ENCODE peak calls at places on chromosomes 7 and 10, in seven cellular contexts. One of them, this sample, is unnamed. For H3K36me3, the result is how much of the 10 kb centered on the place peaks cover.

GRCh38 chr7:19061331-19061730 is 56.1 kb downstream of the TWIST1 start:
- DNase-seq in heart left ventricle: no peak
- DNase-seq in lower lobe of right lung: no peak
- DNase-seq in GM23248: peak
- DNase-seq in hepatocyte: no peak
- DNase-seq in PC-9: peak
- DNase-seq in body of pancreas: no peak
- DNase-seq in this sample: no peak

GRCh38 chr10:105139363-105139762 is 498.3 kb downstream of the SORCS3 start:
- DNase-seq in heart left ventricle: no peak
- DNase-seq in lower lobe of right lung: no peak
- DNase-seq in GM23248: no peak
- DNase-seq in hepatocyte: no peak
- DNase-seq in PC-9: no peak
- DNase-seq in body of pancreas: peak
- DNase-seq in this sample: no peak

GRCh38 chr7:55427800-55428199 is 62.7 kb downstream of the LANCL2 start:
- DNase-seq in heart left ventricle: no peak
- DNase-seq in lower lobe of right lung: no peak
- DNase-seq in GM23248: no peak
- DNase-seq in hepatocyte: no peak
- DNase-seq in PC-9: no peak
- DNase-seq in body of pancreas: no peak
- DNase-seq in this sample: no peak

GRCh38 chr7:73443543-73444255 is 10.1 kb downstream of the FZD9 start:
- DNase-seq in heart left ventricle: no peak
- DNase-seq in lower lobe of right lung: no peak
- DNase-seq in GM23248: no peak
- DNase-seq in hepatocyte: no peak
- DNase-seq in PC-9: no peak
- DNase-seq in body of pancreas: no peak
- DNase-seq in this sample: no peak

GRCh38 chr10:64430690-64431323 is 909.6 kb downstream of the REEP3 start:
- DNase-seq in heart left ventricle: no peak
- DNase-seq in lower lobe of right lung: no peak
- DNase-seq in GM23248: no peak
- DNase-seq in hepatocyte: peak
- DNase-seq in PC-9: no peak
- DNase-seq in body of pancreas: peak
- DNase-seq in this sample: peak

GRCh38 chr7:113775401-113775800 is 143.4 kb downstream of the PPP1R3A start:
- DNase-seq in heart left ventricle: no peak
- DNase-seq in lower lobe of right lung: no peak
- DNase-seq in GM23248: no peak
- DNase-seq in hepatocyte: no peak
- DNase-seq in PC-9: no peak
- DNase-seq in body of pancreas: no peak
- DNase-seq in this sample: no peak

GRCh38 chr10:3850999-3851937 is 66.3 kb upstream of the KLF6 start:
- DNase-seq in heart left ventricle: no peak
- DNase-seq in lower lobe of right lung: no peak
- DNase-seq in GM23248: peak
- DNase-seq in hepatocyte: peak
- DNase-seq in PC-9: peak
- DNase-seq in body of pancreas: peak
- DNase-seq in this sample: peak

GRCh38 chr7:141073173-141073640 is 657 bp upstream of the TMEM178B start:
- DNase-seq in heart left ventricle: peak
- DNase-seq in lower lobe of right lung: no peak
- DNase-seq in GM23248: peak
- DNase-seq in hepatocyte: peak
- DNase-seq in PC-9: no peak
- DNase-seq in body of pancreas: peak
- DNase-seq in this sample: no peak

GRCh38 chr10:99730026-99730425 is 1.9 kb downstream of the COX15 start:
- DNase-seq in heart left ventricle: no peak
- DNase-seq in lower lobe of right lung: no peak
- DNase-seq in GM23248: peak
- DNase-seq in hepatocyte: peak
- DNase-seq in PC-9: no peak
- DNase-seq in body of pancreas: no peak
- DNase-seq in this sample: peak

GRCh38 chr10:58998924-58999713 is 177.3 kb upstream of the PHYHIPL start:
- DNase-seq in heart left ventricle: peak
- DNase-seq in lower lobe of right lung: no peak
- DNase-seq in GM23248: no peak
- DNase-seq in hepatocyte: no peak
- DNase-seq in PC-9: no peak
- DNase-seq in body of pancreas: peak
- DNase-seq in this sample: no peak

GRCh38 chr10:124339119-124339807 is 79.5 kb downstream of the OAT start:
- DNase-seq in heart left ventricle: no peak
- DNase-seq in lower lobe of right lung: no peak
- DNase-seq in GM23248: no peak
- DNase-seq in hepatocyte: no peak
- DNase-seq in PC-9: no peak
- DNase-seq in body of pancreas: no peak
- DNase-seq in this sample: no peak

GRCh38 chr7:39130304-39130703 is 152.6 kb downstream of the POU6F2 start:
- DNase-seq in heart left ventricle: no peak
- DNase-seq in lower lobe of right lung: no peak
- DNase-seq in GM23248: no peak
- DNase-seq in hepatocyte: no peak
- DNase-seq in PC-9: no peak
- DNase-seq in body of pancreas: no peak
- DNase-seq in this sample: no peak

GRCh38 chr7:32761451-32762320 is 129.9 kb downstream of the KBTBD2 start:
- DNase-seq in heart left ventricle: no peak
- DNase-seq in lower lobe of right lung: no peak
- DNase-seq in GM23248: peak
- DNase-seq in hepatocyte: no peak
- DNase-seq in PC-9: no peak
- DNase-seq in body of pancreas: no peak
- DNase-seq in this sample: no peak

GRCh38 chr7:71761336-71761735 is 629.4 kb downstream of the GALNT17 start:
- DNase-seq in heart left ventricle: no peak
- DNase-seq in lower lobe of right lung: no peak
- DNase-seq in GM23248: no peak
- DNase-seq in hepatocyte: no peak
- DNase-seq in PC-9: no peak
- DNase-seq in body of pancreas: no peak
- DNase-seq in this sample: no peak

GRCh38 chr7:77980087-77980713 is 181.6 kb downstream of the PHTF2 start:
- DNase-seq in heart left ventricle: no peak
- DNase-seq in lower lobe of right lung: no peak
- DNase-seq in GM23248: no peak
- DNase-seq in hepatocyte: no peak
- DNase-seq in PC-9: no peak
- DNase-seq in body of pancreas: no peak
- DNase-seq in this sample: no peak

GRCh38 chr7:121259826-121260225 is 69.0 kb upstream of the WNT16 start:
- DNase-seq in heart left ventricle: no peak
- DNase-seq in lower lobe of right lung: no peak
- DNase-seq in GM23248: no peak
- DNase-seq in hepatocyte: no peak
- DNase-seq in PC-9: no peak
- DNase-seq in body of pancreas: no peak
- DNase-seq in this sample: no peak

GRCh38 chr7:73483171-73483570 is 38.9 kb downstream of the BAZ1B start:
- DNase-seq in heart left ventricle: no peak
- DNase-seq in lower lobe of right lung: no peak
- DNase-seq in GM23248: no peak
- DNase-seq in hepatocyte: no peak
- DNase-seq in PC-9: no peak
- DNase-seq in body of pancreas: no peak
- DNase-seq in this sample: no peak

GRCh38 chr10:87532696-87533095 is 28.0 kb downstream of the MINPP1 start:
- DNase-seq in heart left ventricle: no peak
- DNase-seq in lower lobe of right lung: no peak
- DNase-seq in GM23248: no peak
- DNase-seq in hepatocyte: no peak
- DNase-seq in PC-9: no peak
- DNase-seq in body of pancreas: no peak
- DNase-seq in this sample: no peak

DNA sequence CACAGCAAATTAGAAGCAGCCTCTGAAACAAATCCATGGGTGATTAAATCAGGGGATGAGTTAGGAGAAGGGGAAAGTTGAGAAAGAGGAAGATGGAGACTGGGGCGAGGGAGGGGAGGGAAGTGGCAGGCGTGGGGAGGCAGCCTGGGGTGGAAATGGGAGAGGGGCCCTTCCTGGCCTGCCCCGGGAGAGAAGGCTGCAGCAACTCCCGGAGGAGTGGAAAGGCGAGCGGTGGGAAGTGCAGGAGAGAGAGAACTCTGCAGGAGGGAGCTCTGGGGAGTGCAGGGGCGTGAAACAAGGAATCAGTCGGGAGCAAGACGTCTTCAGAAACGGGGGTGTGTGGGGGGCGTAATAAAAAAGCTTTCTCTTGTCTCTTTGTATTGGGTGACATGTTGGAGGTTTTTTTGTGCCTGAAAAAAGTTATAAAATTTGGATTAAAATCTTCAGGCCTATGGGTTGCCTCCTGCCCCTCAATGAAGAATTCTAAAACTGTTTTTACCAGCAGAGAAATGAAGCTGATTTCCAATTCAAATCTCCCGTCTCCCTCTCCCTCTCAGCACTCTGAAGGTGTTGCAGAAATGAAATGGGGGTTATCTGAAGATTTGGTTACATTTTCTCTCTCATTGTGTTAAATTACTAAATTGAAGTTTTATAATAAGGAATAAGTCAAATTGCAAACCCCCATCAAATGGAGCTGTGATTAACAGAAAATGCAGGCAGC is 4.7 kb upstream of the UNCX start:
- DNase-seq in heart left ventricle: no peak
- DNase-seq in lower lobe of right lung: no peak
- DNase-seq in GM23248: no peak
- DNase-seq in hepatocyte: no peak
- DNase-seq in PC-9: no peak
- DNase-seq in body of pancreas: no peak
- DNase-seq in this sample: no peak
- H3K4me3 ChIP-seq in heart left ventricle: no peak
- H3K4me3 ChIP-seq in lower lobe of right lung: no peak
- H3K4me3 ChIP-seq in GM23248: no peak
- H3K4me3 ChIP-seq in hepatocyte: no peak
- H3K4me3 ChIP-seq in PC-9: no peak
- H3K4me3 ChIP-seq in body of pancreas: no peak
- H3K4me3 ChIP-seq in this sample: no peak

GRCh38 chr7:132152490-132152889 is 423.8 kb downstream of the PLXNA4 start:
- DNase-seq in heart left ventricle: no peak
- DNase-seq in lower lobe of right lung: no peak
- DNase-seq in GM23248: no peak
- DNase-seq in hepatocyte: no peak
- DNase-seq in PC-9: no peak
- DNase-seq in body of pancreas: no peak
- DNase-seq in this sample: no peak
- H3K36me3 ChIP-seq in heart left ventricle: under half
- H3K36me3 ChIP-seq in lower lobe of right lung: under half
- H3K36me3 ChIP-seq in GM23248: under half
- H3K36me3 ChIP-seq in hepatocyte: under half
- H3K36me3 ChIP-seq in PC-9: under half
- H3K36me3 ChIP-seq in body of pancreas: under half
- H3K36me3 ChIP-seq in this sample: under half

GRCh38 chr7:4737300-4737699 is 38.1 kb upstream of the AP5Z1 start:
- DNase-seq in heart left ventricle: no peak
- DNase-seq in lower lobe of right lung: no peak
- DNase-seq in GM23248: no peak
- DNase-seq in hepatocyte: no peak
- DNase-seq in PC-9: no peak
- DNase-seq in body of pancreas: no peak
- DNase-seq in this sample: no peak

GRCh38 chr7:4742051-4742573 is 33.3 kb upstream of the AP5Z1 start:
- DNase-seq in heart left ventricle: no peak
- DNase-seq in lower lobe of right lung: no peak
- DNase-seq in GM23248: no peak
- DNase-seq in hepatocyte: peak
- DNase-seq in PC-9: no peak
- DNase-seq in body of pancreas: no peak
- DNase-seq in this sample: no peak

GRCh38 chr7:4740796-4741195 is 34.6 kb upstream of the AP5Z1 start:
- DNase-seq in heart left ventricle: no peak
- DNase-seq in lower lobe of right lung: no peak
- DNase-seq in GM23248: no peak
- DNase-seq in hepatocyte: no peak
- DNase-seq in PC-9: no peak
- DNase-seq in body of pancreas: no peak
- DNase-seq in this sample: no peak

GRCh38 chr7:4738711-4739527 is 36.5 kb upstream of the AP5Z1 start:
- DNase-seq in heart left ventricle: peak
- DNase-seq in lower lobe of right lung: no peak
- DNase-seq in GM23248: peak
- DNase-seq in hepatocyte: peak
- DNase-seq in PC-9: no peak
- DNase-seq in body of pancreas: peak
- DNase-seq in this sample: peak

DNA sequence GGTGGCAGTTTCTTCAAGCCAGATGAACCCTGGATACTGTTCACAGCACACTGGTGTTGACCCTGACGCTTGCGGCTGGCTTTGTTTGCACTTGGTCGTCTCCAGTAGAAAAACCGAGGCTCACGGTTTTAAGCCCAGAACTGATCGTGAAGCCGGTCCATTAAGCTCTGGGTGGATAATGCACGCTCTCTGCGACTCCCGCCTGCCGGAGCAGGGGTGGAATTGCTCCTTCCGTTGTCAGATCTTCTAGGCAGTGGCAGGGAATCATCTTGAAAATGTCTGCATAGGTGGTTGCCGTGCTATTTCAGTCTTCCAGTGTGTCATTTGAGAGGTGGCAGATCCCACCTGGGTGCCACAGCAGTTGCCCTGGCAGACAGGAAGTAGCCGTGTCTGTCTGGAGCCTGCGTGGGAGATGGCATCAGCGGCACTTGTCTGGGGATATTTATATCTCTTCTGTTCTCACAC is 35.9 kb upstream of the AP5Z1 start:
- DNase-seq in heart left ventricle: peak
- DNase-seq in lower lobe of right lung: no peak
- DNase-seq in GM23248: no peak
- DNase-seq in hepatocyte: peak
- DNase-seq in PC-9: no peak
- DNase-seq in body of pancreas: peak
- DNase-seq in this sample: no peak
- H3K4me3 ChIP-seq in heart left ventricle: peak
- H3K4me3 ChIP-seq in lower lobe of right lung: peak
- H3K4me3 ChIP-seq in GM23248: no peak
- H3K4me3 ChIP-seq in hepatocyte: peak
- H3K4me3 ChIP-seq in PC-9: no peak
- H3K4me3 ChIP-seq in body of pancreas: no peak
- H3K4me3 ChIP-seq in this sample: no peak

GRCh38 chr7:157141525-157142060 is 2.9 kb downstream of the UBE3C start:
- DNase-seq in heart left ventricle: no peak
- DNase-seq in lower lobe of right lung: no peak
- DNase-seq in GM23248: no peak
- DNase-seq in hepatocyte: no peak
- DNase-seq in PC-9: no peak
- DNase-seq in body of pancreas: no peak
- DNase-seq in this sample: no peak
- H3K36me3 ChIP-seq in heart left ventricle: under half
- H3K36me3 ChIP-seq in lower lobe of right lung: under half
- H3K36me3 ChIP-seq in GM23248: under half
- H3K36me3 ChIP-seq in hepatocyte: under half
- H3K36me3 ChIP-seq in PC-9: under half
- H3K36me3 ChIP-seq in body of pancreas: under half
- H3K36me3 ChIP-seq in this sample: under half